ENCODE peak calls at places on chromosomes 4 and X, in ten cellular contexts. K is CD8-positive, alpha-beta memory T cell; P is fibroblast of lung; F is H9; V is transverse colon; T is colonic mucosa; N is cardiac muscle cell; R is WERI-Rb-1; W is substantia nigra; G is ovary. O is an unnamed sample.

GRCh38 chrX:107894038-107894437 is 68.4 kb downstream of the MID2 start:
- DNase-seq in G (no peak), P (peak), K (no peak), W (no peak), T (peak), V (no peak), F (no peak), R (peak), N (peak), O (peak)

GRCh38 chr4:122516376-122516775 is 59.9 kb upstream of the IL2 start:
- DNase-seq in G (no peak), F (no peak), W (no peak), K (no peak), R (no peak), V (no peak), N (no peak), T (no peak), P (no peak), O (no peak)

GRCh38 chr4:145234086-145234694 is 53.8 kb upstream of the OTUD4 start:
- DNase-seq in W (no peak), T (peak), R (peak), G (no peak), K (peak), V (peak), P (peak), F (peak), N (peak), O (peak)

GRCh38 chrX:39894626-39895025 is 203.1 kb downstream of the BCOR start:
- DNase-seq in T (peak), P (no peak), F (no peak), W (no peak), G (no peak), R (peak), N (peak), K (no peak), V (peak), O (no peak)

GRCh38 chr4:76108467-76109181 is 34.1 kb downstream of the ART3 start:
- DNase-seq in P (peak), W (no peak), N (peak), T (no peak), G (no peak), K (no peak), F (no peak), R (no peak), V (no peak), O (peak)

GRCh38 chrX:117985241-117985640 is 131.4 kb downstream of the KLHL13 start:
- DNase-seq in T (peak), P (no peak), N (no peak), V (peak), F (no peak), W (no peak), R (no peak), G (no peak), K (no peak), O (peak)

GRCh38 chr4:174657472-174657871 is 135.2 kb upstream of the HPGD start:
- DNase-seq in R (no peak), F (no peak), V (no peak), P (no peak), N (no peak), K (no peak), T (no peak), W (no peak), G (no peak), O (no peak)

GRCh38 chr4:77349796-77350195 is 192.8 kb downstream of the CCNG2 start:
- DNase-seq in N (no peak), P (peak), R (no peak), F (no peak), T (no peak), V (no peak), G (no peak), K (no peak), W (no peak), O (no peak)

GRCh38 chr4:108044951-108045686 is 55.4 kb downstream of the HADH start:
- DNase-seq in R (no peak), G (no peak), V (no peak), K (no peak), W (no peak), P (peak), T (no peak), F (no peak), N (no peak), O (no peak)

GRCh38 chr4:83569429-83569828 is 33.5 kb downstream of the GPAT3 start:
- DNase-seq in R (no peak), T (no peak), G (no peak), V (no peak), F (no peak), W (no peak), K (no peak), N (no peak), P (no peak), O (no peak)

GRCh38 chr4:147731611-147732515 is at the start of gene ARHGAP10:
- DNase-seq in V (peak), R (peak), W (no peak), K (peak), P (peak), T (peak), F (peak), N (peak), G (peak), O (peak)

GRCh38 chr4:30208731-30209435 is 511.3 kb upstream of the PCDH7 start:
- DNase-seq in N (no peak), V (no peak), G (no peak), W (no peak), R (no peak), P (peak), F (no peak), T (no peak), K (no peak), O (no peak)

GRCh38 chr4:30879841-30880240 is 159.7 kb downstream of the PCDH7 start:
- DNase-seq in K (no peak), F (no peak), V (no peak), N (no peak), P (peak), G (no peak), T (no peak), W (no peak), R (no peak), O (no peak)

GRCh38 chr4:182547435-182547834 is 304.2 kb downstream of the TENM3 start:
- DNase-seq in V (no peak), W (no peak), G (no peak), P (no peak), N (no peak), F (no peak), T (no peak), R (no peak), K (no peak), O (no peak)

GRCh38 chr4:167221074-167221473 is 13.2 kb downstream of the SPOCK3 start:
- DNase-seq in G (no peak), N (no peak), F (no peak), V (no peak), P (no peak), T (no peak), K (no peak), W (no peak), R (no peak), O (no peak)

GRCh38 chr4:55458611-55459010 is 62.9 kb downstream of the TMEM165 start:
- DNase-seq in K (no peak), R (no peak), N (no peak), F (no peak), G (no peak), W (no peak), T (no peak), V (no peak), P (peak), O (no peak)

GRCh38 chr4:15695240-15695699 is 7.6 kb upstream of the BST1 start:
- DNase-seq in G (no peak), W (no peak), N (peak), T (no peak), P (peak), F (peak), K (no peak), R (no peak), V (no peak), O (peak)

GRCh38 chr4:35038079-35038805 is 1206.1 kb downstream of the ARAP2 start:
- DNase-seq in P (no peak), T (no peak), R (no peak), K (peak), N (no peak), V (no peak), W (no peak), G (no peak), F (no peak), O (no peak)

GRCh38 chr4:105620640-105621323 is 68.4 kb downstream of the ARHGEF38 start:
- DNase-seq in G (no peak), T (no peak), V (no peak), W (no peak), F (no peak), R (no peak), N (peak), P (peak), K (no peak), O (no peak)

GRCh38 chr4:1153567-1154090 is 18.8 kb downstream of the SPON2 start:
- DNase-seq in F (no peak), V (no peak), R (no peak), K (no peak), P (no peak), G (no peak), W (no peak), N (no peak), T (no peak), O (no peak)

GRCh38 chrX:100599456-100599855 is 14.7 kb downstream of the TNMD start:
- DNase-seq in V (no peak), N (no peak), K (no peak), W (no peak), R (no peak), P (no peak), T (no peak), F (no peak), G (no peak), O (no peak)

GRCh38 chr4:127604949-127605709 is 27.6 kb upstream of the INTU start:
- DNase-seq in T (no peak), F (peak), G (no peak), R (peak), W (no peak), V (no peak), P (peak), K (no peak), N (peak), O (peak)

GRCh38 chr4:16993966-16994840 is 95.8 kb upstream of the LDB2 start:
- DNase-seq in P (no peak), T (no peak), F (peak), V (no peak), G (no peak), R (no peak), W (no peak), N (no peak), K (no peak), O (peak)

GRCh38 chr4:169984203-169984602 is 42.0 kb downstream of the MFAP3L start:
- DNase-seq in F (no peak), K (no peak), W (no peak), G (no peak), N (no peak), T (no peak), P (no peak), V (no peak), R (no peak), O (no peak)

GRCh38 chr4:16199132-16199531 is 27.1 kb downstream of the TAPT1 start:
- DNase-seq in N (peak), R (no peak), F (no peak), V (no peak), W (no peak), T (no peak), K (no peak), G (no peak), P (peak), O (peak)

GRCh38 chr4:98838977-98839618 is 89.8 kb downstream of the EIF4E start:
- DNase-seq in P (peak), G (no peak), R (peak), F (no peak), V (no peak), W (no peak), T (no peak), K (no peak), N (peak), O (no peak)

GRCh38 chrX:68878977-68879376 is 50.2 kb downstream of the EFNB1 start:
- DNase-seq in R (no peak), G (no peak), P (no peak), F (no peak), V (no peak), W (no peak), T (no peak), K (no peak), N (no peak), O (no peak)

GRCh38 chrX:72659726-72660125 is 54.4 kb downstream of the PHKA1 start:
- DNase-seq in V (no peak), R (no peak), P (no peak), K (no peak), T (no peak), W (no peak), F (no peak), G (no peak), N (no peak), O (no peak)

GRCh38 chrX:4253092-4253491 is 539.6 kb upstream of the PRKX start:
- DNase-seq in N (no peak), R (no peak), K (no peak), G (no peak), T (no peak), W (no peak), V (no peak), P (no peak), F (no peak), O (no peak)

GRCh38 chr4:11743236-11743635 is 314.5 kb upstream of the HS3ST1 start:
- DNase-seq in N (no peak), W (no peak), T (no peak), V (no peak), P (peak), G (no peak), F (no peak), K (no peak), R (no peak), O (no peak)

GRCh38 chr4:13980317-13980716 is 352.8 kb upstream of the BOD1L1 start:
- DNase-seq in R (no peak), W (no peak), K (no peak), N (peak), V (no peak), F (no peak), G (no peak), T (no peak), P (peak), O (no peak)

GRCh38 chr4:163748474-163748873 is 254.0 kb downstream of the TMA16 start:
- DNase-seq in P (peak), G (no peak), F (no peak), W (no peak), V (no peak), R (no peak), N (no peak), T (no peak), K (no peak), O (no peak)

GRCh38 chr4:186170966-186171365 is 20.4 kb upstream of the CYP4V2 start:
- DNase-seq in K (no peak), T (no peak), V (no peak), P (no peak), N (no peak), F (no peak), R (no peak), G (no peak), W (no peak), O (no peak)

GRCh38 chr4:153071953-153072622 is 132.2 kb upstream of the TRIM2 start:
- DNase-seq in R (no peak), W (no peak), K (no peak), T (no peak), G (no peak), F (no peak), V (no peak), N (peak), P (no peak), O (no peak)

GRCh38 chrX:56812515-56813105 is 83.6 kb downstream of the NBDY start:
- DNase-seq in V (no peak), P (no peak), G (no peak), K (peak), T (no peak), R (no peak), N (peak), W (no peak), F (no peak), O (no peak)

GRCh38 chr4:74499986-74500781 is 55.2 kb downstream of the AREG start:
- DNase-seq in N (peak), R (no peak), K (no peak), P (peak), V (no peak), T (no peak), W (no peak), G (no peak), F (no peak), O (no peak)

GRCh38 chr4:94516067-94516466 is 64.3 kb downstream of the PDLIM5 start:
- DNase-seq in K (no peak), W (no peak), P (peak), N (peak), T (no peak), V (no peak), G (no peak), R (no peak), F (no peak), O (no peak)

GRCh38 chr4:94519925-94520789 is 68.4 kb downstream of the PDLIM5 start:
- DNase-seq in N (no peak), W (no peak), T (no peak), V (no peak), P (no peak), G (no peak), R (no peak), K (no peak), F (no peak), O (no peak)

GRCh38 chr4:94516999-94517398 is 65.3 kb downstream of the PDLIM5 start:
- DNase-seq in N (peak), V (no peak), W (no peak), T (no peak), R (no peak), K (no peak), F (no peak), P (peak), G (no peak), O (no peak)

GRCh38 chr4:94517492-94517891 is 65.8 kb downstream of the PDLIM5 start:
- DNase-seq in F (no peak), G (no peak), P (no peak), T (no peak), N (no peak), W (no peak), K (no peak), R (no peak), V (no peak), O (no peak)

GRCh38 chr4:94519019-94519418 is 67.3 kb downstream of the PDLIM5 start:
- DNase-seq in W (no peak), K (no peak), N (no peak), R (no peak), V (no peak), T (no peak), F (no peak), G (no peak), P (no peak), O (no peak)
- H3K27ac ChIP-seq in W (no peak), K (no peak), N (peak), R (no peak), V (peak), T (no peak), F (no peak), G (no peak), P (no peak), O (no peak)

DNA sequence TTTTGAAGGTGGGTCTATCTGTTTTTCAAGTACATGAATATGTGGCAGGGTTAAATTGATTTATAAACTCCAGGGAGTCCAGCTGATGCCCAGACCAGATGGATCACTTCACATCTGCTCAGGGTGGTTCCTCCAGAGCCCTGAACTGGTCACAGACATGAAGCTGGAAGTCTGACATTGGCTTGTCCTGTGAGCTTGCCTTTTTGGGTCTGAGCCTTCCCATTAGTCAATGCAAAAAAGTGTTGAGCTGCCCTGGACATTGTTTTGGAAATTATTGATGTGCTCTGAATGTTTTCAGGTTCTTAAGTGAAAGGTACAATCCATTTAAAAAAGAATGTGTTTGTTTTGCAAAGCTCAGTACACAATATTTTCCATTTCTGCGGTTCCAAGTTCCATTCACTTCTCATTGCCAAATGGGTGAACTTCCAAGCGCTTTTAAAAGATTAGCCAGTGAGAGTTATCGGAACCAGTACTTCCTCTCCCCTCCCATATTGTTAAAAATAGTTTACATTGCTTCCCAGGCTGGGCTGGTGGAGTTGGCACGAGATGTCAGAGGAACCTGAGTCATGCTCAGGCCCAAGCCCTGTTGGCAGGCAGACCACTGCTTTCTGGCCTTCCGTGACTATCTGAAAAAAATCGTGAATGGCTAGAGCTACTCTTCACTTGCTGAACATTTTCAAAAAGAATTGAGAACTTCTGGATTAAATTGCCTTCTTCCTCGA is 52.1 kb downstream of the PDGFRA start:
- DNase-seq in K (no peak), R (no peak), F (no peak), W (no peak), T (peak), N (peak), P (peak), V (peak), G (peak), O (no peak)
- H3K27ac ChIP-seq in K (no peak), R (no peak), F (no peak), W (no peak), T (no peak), N (peak), P (peak), V (peak), G (no peak), O (no peak)

GRCh38 chrX:109733658-109734022 is 583 bp upstream of the ACSL4 start:
- DNase-seq in G (no peak), W (no peak), P (peak), R (no peak), T (no peak), N (peak), V (no peak), K (no peak), F (no peak), O (peak)
- H3K27ac ChIP-seq in G (no peak), W (peak), P (peak), R (peak), T (peak), N (peak), V (peak), K (peak), F (peak), O (no peak)

GRCh38 chr4:3465698-3466671 is 2.9 kb downstream of the DOK7 start:
- DNase-seq in W (no peak), R (no peak), F (peak), K (no peak), V (no peak), T (no peak), G (no peak), N (no peak), P (no peak), O (peak)
- H3K27ac ChIP-seq in W (no peak), R (no peak), F (no peak), K (no peak), V (no peak), T (no peak), G (no peak), N (no peak), P (no peak), O (no peak)

GRCh38 chr4:53130896-53131561 is 234.8 kb downstream of the SCFD2 start:
- DNase-seq in P (no peak), F (no peak), W (no peak), T (no peak), R (no peak), K (no peak), G (no peak), V (no peak), N (no peak), O (no peak)
- H3K27ac ChIP-seq in P (no peak), F (no peak), W (no peak), T (no peak), R (no peak), K (no peak), G (no peak), V (no peak), N (no peak), O (no peak)

DNA sequence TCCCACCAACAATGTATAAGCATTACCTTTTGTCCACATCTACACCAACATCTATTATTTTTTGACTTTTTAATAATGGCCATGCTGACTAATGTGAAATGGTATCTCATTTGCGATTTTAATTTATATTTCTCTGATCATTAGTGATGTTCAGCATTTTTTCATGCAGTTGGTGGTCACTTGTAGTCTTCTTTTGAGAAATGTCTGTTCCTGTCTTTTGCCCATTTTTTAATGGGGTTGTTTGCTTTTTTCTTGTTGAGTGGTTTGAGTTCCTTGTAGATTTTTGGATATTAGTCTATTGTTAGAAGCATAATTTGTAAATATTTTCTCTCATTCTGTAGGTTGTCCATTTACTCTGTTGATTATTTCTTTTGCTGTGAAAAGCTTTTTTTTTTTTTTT is 36.8 kb upstream of the PDLIM5 start:
- DNase-seq in T (no peak), W (no peak), N (no peak), R (no peak), G (no peak), V (no peak), K (no peak), P (no peak), F (no peak), O (no peak)
- H3K27ac ChIP-seq in T (no peak), W (no peak), N (peak), R (no peak), G (no peak), V (no peak), K (no peak), P (no peak), F (no peak), O (no peak)

GRCh38 chr4:168689791-168690190 is 192.9 kb downstream of the PALLD start:
- DNase-seq in G (no peak), F (no peak), W (no peak), P (no peak), N (no peak), K (no peak), V (no peak), R (no peak), T (no peak), O (no peak)
- H3K27ac ChIP-seq in G (no peak), F (no peak), W (no peak), P (no peak), N (no peak), K (no peak), V (peak), R (no peak), T (peak), O (no peak)

O was measured in neural progenitor cell.